ENCODE peak calls at places on chromosomes 13 and 19, in six cellular contexts. D is GM13976; O is B cell; K is ELF-1; G is suprapubic skin; E is CD8-positive, alpha-beta T cell. C is an unnamed sample.

GRCh38 chr19:35828694-35829301 is 16.2 kb upstream of the PRODH2 start:
- DNase-seq in O (no peak), E (peak; percentile 60), G (no peak), K (peak; percentile 78), D (peak; percentile 64), C (no peak)

GRCh38 chr19:8255426-8256125 is 46.4 kb downstream of the CERS4 start:
- DNase-seq in G (no peak), D (no peak), K (no peak), E (no peak), O (no peak), C (no peak)

GRCh38 chr19:32223595-32224370 is 121.6 kb upstream of the ZNF507 start:
- DNase-seq in E (no peak), K (no peak), O (no peak), G (no peak), D (no peak), C (no peak)

GRCh38 chr13:110506859-110507566 is 54.5 kb downstream of the RAB20 start:
- DNase-seq in K (no peak), D (no peak), G (no peak), O (no peak), E (no peak), C (no peak)

GRCh38 chr19:16325671-16326400 is 1.2 kb downstream of the KLF2 start:
- DNase-seq in O (peak; percentile 72), G (peak; percentile 85), D (no peak), K (peak; percentile 54), E (no peak), C (no peak)

GRCh38 chr19:1102407-1103106 is 1.2 kb upstream of the GPX4 start:
- DNase-seq in G (no peak), K (peak; percentile 62), O (no peak), E (no peak), D (no peak), C (peak; percentile 87)

GRCh38 chr19:46320559-46320958 is 23.7 kb downstream of the HIF3A start:
- DNase-seq in K (no peak), D (no peak), G (no peak), E (no peak), O (no peak), C (no peak)

GRCh38 chr13:99383511-99383921 is 76.3 kb upstream of the GPR183 start:
- DNase-seq in E (peak; percentile 52), D (no peak), K (no peak), G (no peak), O (no peak), C (no peak)

GRCh38 chr13:110911880-110912279 is 3.0 kb downstream of the ANKRD10 start:
- DNase-seq in O (no peak), E (no peak), D (no peak), K (no peak), G (no peak), C (no peak)

C was measured in pulmonary artery endothelial cell.